ENCODE peak calls at places on chromosomes 2 and 18, in four cellular contexts. One of them, this sample, is unnamed.
A peak's percentile ranks its signal among the peaks of the same experiment; 100 is the strongest.

GRCh38 chr2:71005271-71006202 is 10.9 kb upstream of the TEX261 start:
- DNase-seq in amniotic stem cell: no peak
- DNase-seq in NCI-H345: no peak
- DNase-seq in H1: no peak
- DNase-seq in this sample: no peak

GRCh38 chr2:200702646-200703118 is 109.0 kb upstream of the BZW1 start:
- DNase-seq in amniotic stem cell: no peak
- DNase-seq in NCI-H345: no peak
- DNase-seq in H1: no peak
- DNase-seq in this sample: no peak

GRCh38 chr18:28863396-28863795 is 686.5 kb upstream of the CDH2 start:
- DNase-seq in amniotic stem cell: no peak
- DNase-seq in NCI-H345: no peak
- DNase-seq in H1: no peak
- DNase-seq in this sample: no peak

GRCh38 chr2:176471949-176472348 is 202.7 kb downstream of the MTX2 start:
- DNase-seq in H1: no peak
- DNase-seq in amniotic stem cell: no peak
- DNase-seq in NCI-H345: peak; percentile 49
- DNase-seq in this sample: no peak

GRCh38 chr2:75309596-75310290 is 110.4 kb upstream of the TACR1 start:
- DNase-seq in amniotic stem cell: no peak
- DNase-seq in NCI-H345: no peak
- DNase-seq in H1: no peak
- DNase-seq in this sample: no peak

GRCh38 chr2:186533717-186534116 is 47.7 kb downstream of the ZC3H15 start:
- DNase-seq in amniotic stem cell: no peak
- DNase-seq in H1: no peak
- DNase-seq in NCI-H345: peak; percentile 10
- DNase-seq in this sample: no peak

GRCh38 chr2:25378731-25379490 is 37.2 kb upstream of the DNMT3A start:
- DNase-seq in H1: no peak
- DNase-seq in amniotic stem cell: no peak
- DNase-seq in NCI-H345: no peak
- DNase-seq in this sample: no peak

GRCh38 chr2:230944804-230945372 is 19.8 kb upstream of the GPR55 start:
- DNase-seq in amniotic stem cell: no peak
- DNase-seq in NCI-H345: no peak
- DNase-seq in H1: no peak
- DNase-seq in this sample: no peak

GRCh38 chr2:41355794-41356193 is 692.0 kb upstream of the PKDCC start:
- DNase-seq in NCI-H345: no peak
- DNase-seq in H1: no peak
- DNase-seq in amniotic stem cell: no peak
- DNase-seq in this sample: no peak

GRCh38 chr2:120883607-120884405 is 148.1 kb downstream of the GLI2 start:
- DNase-seq in H1: no peak
- DNase-seq in amniotic stem cell: no peak
- DNase-seq in NCI-H345: no peak
- DNase-seq in this sample: no peak

GRCh38 chr2:47195149-47195548 is 40.0 kb upstream of the STPG4 start:
- DNase-seq in H1: no peak
- DNase-seq in amniotic stem cell: no peak
- DNase-seq in NCI-H345: no peak
- DNase-seq in this sample: no peak

GRCh38 chr18:50143891-50144290 is 51.1 kb downstream of the MYO5B start:
- DNase-seq in H1: no peak
- DNase-seq in amniotic stem cell: no peak
- DNase-seq in NCI-H345: no peak
- DNase-seq in this sample: no peak

GRCh38 chr2:236769981-236770671 is 200.5 kb downstream of the ACKR3 start:
- DNase-seq in amniotic stem cell: peak; percentile 83
- DNase-seq in NCI-H345: no peak
- DNase-seq in H1: peak; percentile 33
- DNase-seq in this sample: no peak

GRCh38 chr2:176112375-176113302 is 3.9 kb upstream of the HOXD10 start:
- DNase-seq in NCI-H345: no peak
- DNase-seq in amniotic stem cell: no peak
- DNase-seq in H1: no peak
- DNase-seq in this sample: no peak

GRCh38 chr2:3469486-3469885 is 49.8 kb downstream of the ADI1 start:
- DNase-seq in amniotic stem cell: no peak
- DNase-seq in NCI-H345: no peak
- DNase-seq in H1: no peak
- DNase-seq in this sample: no peak

GRCh38 chr2:206556357-206556949 is 85.8 kb upstream of the FAM237A start:
- DNase-seq in amniotic stem cell: no peak
- DNase-seq in NCI-H345: peak; percentile 31
- DNase-seq in H1: no peak
- DNase-seq in this sample: no peak

GRCh38 chr18:55427951-55428350 is 160.0 kb downstream of the TCF4 start:
- DNase-seq in NCI-H345: no peak
- DNase-seq in H1: no peak
- DNase-seq in amniotic stem cell: no peak
- DNase-seq in this sample: no peak

GRCh38 chr2:54401592-54401991 is 54.5 kb upstream of the SPTBN1 start:
- DNase-seq in amniotic stem cell: no peak
- DNase-seq in NCI-H345: no peak
- DNase-seq in H1: no peak
- DNase-seq in this sample: no peak

GRCh38 chr2:38912619-38913018 is 22.9 kb downstream of the ARHGEF33 start:
- DNase-seq in amniotic stem cell: no peak
- DNase-seq in H1: no peak
- DNase-seq in NCI-H345: no peak
- DNase-seq in this sample: no peak

GRCh38 chr2:66495788-66496640 is 61.1 kb downstream of the MEIS1 start:
- DNase-seq in NCI-H345: no peak
- DNase-seq in amniotic stem cell: peak; percentile 28
- DNase-seq in H1: no peak
- DNase-seq in this sample: no peak

GRCh38 chr2:169693344-169693743 is 861 bp downstream of the CFAP210 start:
- DNase-seq in H1: no peak
- DNase-seq in NCI-H345: peak; percentile 14
- DNase-seq in amniotic stem cell: no peak
- DNase-seq in this sample: no peak

GRCh38 chr2:173427887-173428683 is 73.4 kb downstream of the CDCA7 start:
- DNase-seq in NCI-H345: no peak
- DNase-seq in amniotic stem cell: no peak
- DNase-seq in H1: no peak
- DNase-seq in this sample: no peak

GRCh38 chr2:217370391-217370790 is 510.5 kb upstream of the TNP1 start:
- DNase-seq in H1: no peak
- DNase-seq in NCI-H345: no peak
- DNase-seq in amniotic stem cell: no peak
- DNase-seq in this sample: no peak

GRCh38 chr2:55334728-55335127 is 65.7 kb upstream of the MTIF2 start:
- DNase-seq in amniotic stem cell: no peak
- DNase-seq in H1: no peak
- DNase-seq in NCI-H345: no peak
- DNase-seq in this sample: no peak

GRCh38 chr2:6864938-6865345 is 765 bp downstream of the CMPK2 start:
- DNase-seq in H1: no peak
- DNase-seq in amniotic stem cell: no peak
- DNase-seq in NCI-H345: peak; percentile 63
- DNase-seq in this sample: no peak

GRCh38 chr2:118118479-118118878 is 30.2 kb downstream of the INSIG2 start:
- DNase-seq in amniotic stem cell: no peak
- DNase-seq in H1: no peak
- DNase-seq in NCI-H345: no peak
- DNase-seq in this sample: no peak

GRCh38 chr18:12236934-12237832 is 17.0 kb upstream of the CIDEA start:
- DNase-seq in H1: no peak
- DNase-seq in NCI-H345: peak; percentile 75
- DNase-seq in amniotic stem cell: no peak
- DNase-seq in this sample: no peak

GRCh38 chr2:200336980-200337615 is 30.6 kb downstream of the SPATS2L start:
- DNase-seq in NCI-H345: no peak
- DNase-seq in H1: no peak
- DNase-seq in amniotic stem cell: no peak
- DNase-seq in this sample: no peak

GRCh38 chr2:43846140-43846793 is 7.5 kb downstream of the ABCG8 start:
- DNase-seq in H1: no peak
- DNase-seq in NCI-H345: no peak
- DNase-seq in amniotic stem cell: no peak
- DNase-seq in this sample: no peak

GRCh38 chr2:201460532-201460931 is 9.0 kb downstream of the STRADB start:
- DNase-seq in NCI-H345: no peak
- DNase-seq in H1: no peak
- DNase-seq in amniotic stem cell: no peak
- DNase-seq in this sample: no peak

GRCh38 chr2:221761260-221761659 is 189.2 kb upstream of the EPHA4 start:
- DNase-seq in H1: no peak
- DNase-seq in NCI-H345: no peak
- DNase-seq in amniotic stem cell: no peak
- DNase-seq in this sample: no peak

GRCh38 chr2:234998404-234999211 is 46.8 kb downstream of the SH3BP4 start:
- DNase-seq in amniotic stem cell: no peak
- DNase-seq in H1: no peak
- DNase-seq in NCI-H345: no peak
- DNase-seq in this sample: no peak

GRCh38 chr2:173580869-173581268 is 226.2 kb downstream of the CDCA7 start:
- DNase-seq in NCI-H345: no peak
- DNase-seq in amniotic stem cell: no peak
- DNase-seq in H1: no peak
- DNase-seq in this sample: no peak

GRCh38 chr2:168666339-168666738 is 136.1 kb upstream of the NOSTRIN start:
- DNase-seq in NCI-H345: no peak
- DNase-seq in amniotic stem cell: no peak
- DNase-seq in H1: no peak
- DNase-seq in this sample: no peak

GRCh38 chr2:46493241-46493970 is 14.0 kb downstream of the TMEM247 start:
- DNase-seq in H1: no peak
- DNase-seq in amniotic stem cell: peak; percentile 31
- DNase-seq in NCI-H345: no peak
- DNase-seq in this sample: no peak

GRCh38 chr2:73897934-73898333 is 5.1 kb downstream of the ACTG2 start:
- DNase-seq in NCI-H345: peak; percentile 25
- DNase-seq in H1: no peak
- DNase-seq in amniotic stem cell: no peak
- DNase-seq in this sample: no peak

GRCh38 chr2:207768891-207769596 is 662 bp downstream of the FZD5 start:
- DNase-seq in H1: no peak
- DNase-seq in amniotic stem cell: no peak
- DNase-seq in NCI-H345: peak; percentile 41
- DNase-seq in this sample: no peak

This sample was measured in iPS DF 19.7.